ENCODE peak calls at places on chromosomes 2 and 18, in four cellular contexts. W, N, L and Q are unnamed samples.

GRCh38 chr2:62305421-62306176 is 109.7 kb downstream of the B3GNT2 start:
- DNase-seq in L (peak; percentile 40), W (no peak), N (no peak), Q (no peak)

GRCh38 chr18:77124452-77124922 is 8.1 kb downstream of the MBP start:
- DNase-seq in L (no peak), W (no peak), N (no peak), Q (no peak)

GRCh38 chr18:58590231-58590630 is 38.7 kb downstream of the ALPK2 start:
- DNase-seq in L (no peak), N (no peak), W (no peak), Q (no peak)

GRCh38 chr2:58042486-58042970 is 4.1 kb upstream of the VRK2 start:
- DNase-seq in L (peak; percentile 19), W (no peak), N (no peak), Q (no peak)

GRCh38 chr2:203893386-203893785 is 25.8 kb downstream of the CTLA4 start:
- DNase-seq in W (no peak), L (no peak), N (no peak), Q (no peak)

GRCh38 chr2:219451626-219452360 is 17.1 kb downstream of the SPEG start:
- DNase-seq in W (no peak), L (no peak), N (no peak), Q (peak; percentile 55)

GRCh38 chr2:26562811-26563645 is 78.1 kb downstream of the CIB4 start:
- DNase-seq in L (no peak), N (peak; percentile 83), W (peak; percentile 11), Q (peak; percentile 34)

GRCh38 chr2:36577884-36578283 is 20.1 kb downstream of the FEZ2 start:
- DNase-seq in W (no peak), L (no peak), N (no peak), Q (no peak)

GRCh38 chr2:164737612-164738081 is 104.0 kb downstream of the COBLL1 start:
- DNase-seq in L (peak; percentile 57), N (peak; percentile 72), W (peak; percentile 61), Q (peak; percentile 47)

GRCh38 chr2:71455741-71456569 is 2.6 kb downstream of the DYSF start:
- DNase-seq in N (no peak), L (peak; percentile 63), W (no peak), Q (no peak)

GRCh38 chr2:226179010-226179409 is 620.6 kb downstream of the IRS1 start:
- DNase-seq in N (no peak), L (no peak), W (no peak), Q (no peak)

GRCh38 chr2:33069894-33070651 is 123.3 kb downstream of the LTBP1 start:
- DNase-seq in N (peak; percentile 49), W (peak; percentile 13), L (no peak), Q (peak; percentile 39)

GRCh38 chr2:40511661-40512213 is 59.8 kb upstream of the SLC8A1 start:
- DNase-seq in W (peak; percentile 70), L (no peak), N (no peak), Q (peak; percentile 48)

GRCh38 chr2:144472911-144473310 is 47.0 kb downstream of the ZEB2 start:
- DNase-seq in W (no peak), L (no peak), N (no peak), Q (no peak)

GRCh38 chr2:155310589-155310988 is 612.1 kb downstream of the KCNJ3 start:
- DNase-seq in N (no peak), W (no peak), L (peak; percentile 0), Q (no peak)

GRCh38 chr2:8500124-8501054 is 181.5 kb upstream of the ID2 start:
- DNase-seq in L (no peak), N (no peak), W (no peak), Q (peak; percentile 42)

GRCh38 chr2:28480403-28481049 is 15.3 kb upstream of the PLB1 start:
- DNase-seq in W (no peak), L (no peak), N (no peak), Q (no peak)

GRCh38 chr2:221500501-221501209 is 71.4 kb downstream of the EPHA4 start:
- DNase-seq in L (no peak), W (no peak), N (no peak), Q (no peak)

GRCh38 chr2:128775064-128775347 is 456.3 kb upstream of the HS6ST1 start:
- DNase-seq in N (peak; percentile 19), W (no peak), L (no peak), Q (no peak)

GRCh38 chr2:172242968-172243367 is 140.3 kb upstream of the DLX2 start:
- DNase-seq in N (peak; percentile 67), L (no peak), W (no peak), Q (no peak)

DNA sequence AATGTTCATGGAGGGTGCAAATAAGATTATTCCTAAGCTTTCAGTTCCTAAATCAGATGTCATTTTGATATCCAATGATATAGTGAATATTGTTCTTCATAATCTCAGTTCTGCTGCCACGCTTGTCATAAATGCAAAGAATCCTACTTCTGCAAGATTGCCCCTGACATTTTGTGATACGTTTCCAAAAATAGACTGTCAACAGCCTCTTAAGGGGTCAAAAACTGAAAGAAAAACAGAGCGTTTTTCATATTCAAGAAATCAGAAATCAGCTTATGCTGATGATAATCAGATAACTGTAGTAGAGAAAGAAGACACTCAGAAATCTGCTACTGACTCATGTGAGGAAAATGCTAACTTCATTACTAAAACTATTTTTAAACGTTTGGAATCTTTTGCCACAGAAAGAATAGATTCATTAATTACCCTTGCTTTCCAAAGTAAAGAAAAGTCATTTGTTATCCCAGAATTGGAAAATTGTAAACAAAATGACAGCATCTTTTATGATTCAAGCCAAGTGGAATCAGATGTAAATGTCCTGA is 55.0 kb downstream of the FSIP2 start:
- DNase-seq in L (no peak), W (no peak), N (no peak), Q (no peak)
- TF ChIP-seq EP300 in L (peak; percentile 17), W (no peak), N (no peak), Q (no peak)

GRCh38 chr2:204947448-204947847 is 402.2 kb downstream of the PARD3B start:
- DNase-seq in L (no peak), W (no peak), N (no peak), Q (no peak)
- H3K9me3 ChIP-seq in L (no peaks in the 10 kb centered on the region), W (no peaks in the 10 kb centered on the region), N (no peaks in the 10 kb centered on the region), Q (no peaks in the 10 kb centered on the region)

GRCh38 chr2:135839713-135840112 is 2.7 kb upstream of the LCT start:
- DNase-seq in L (peak; percentile 38), W (peak; percentile 34), N (no peak), Q (no peak)
- TF ChIP-seq EP300 in L (no peak), W (no peak), N (no peak), Q (no peak)

GRCh38 chr2:190538201-190538600 is 3.7 kb upstream of the NEMP2 start:
- DNase-seq in N (no peak), L (no peak), W (no peak), Q (no peak)
- H3K9me3 ChIP-seq in N (no peaks in the 10 kb centered on the region), L (peaks cover 17% of the 10 kb centered on the region), W (no peaks in the 10 kb centered on the region), Q (no peaks in the 10 kb centered on the region)

GRCh38 chr2:12318427-12319057 is 398.2 kb upstream of the TRIB2 start:
- DNase-seq in W (no peak), N (no peak), L (no peak), Q (no peak)

GRCh38 chr2:12316464-12316863 is 400.3 kb upstream of the TRIB2 start:
- DNase-seq in L (no peak), N (no peak), W (no peak), Q (no peak)

GRCh38 chr2:12315224-12315623 is 401.5 kb upstream of the TRIB2 start:
- DNase-seq in W (no peak), N (no peak), L (no peak), Q (no peak)

GRCh38 chr2:12317853-12318426 is 398.8 kb upstream of the TRIB2 start:
- DNase-seq in L (no peak), W (no peak), N (no peak), Q (peak; percentile 66)

DNA sequence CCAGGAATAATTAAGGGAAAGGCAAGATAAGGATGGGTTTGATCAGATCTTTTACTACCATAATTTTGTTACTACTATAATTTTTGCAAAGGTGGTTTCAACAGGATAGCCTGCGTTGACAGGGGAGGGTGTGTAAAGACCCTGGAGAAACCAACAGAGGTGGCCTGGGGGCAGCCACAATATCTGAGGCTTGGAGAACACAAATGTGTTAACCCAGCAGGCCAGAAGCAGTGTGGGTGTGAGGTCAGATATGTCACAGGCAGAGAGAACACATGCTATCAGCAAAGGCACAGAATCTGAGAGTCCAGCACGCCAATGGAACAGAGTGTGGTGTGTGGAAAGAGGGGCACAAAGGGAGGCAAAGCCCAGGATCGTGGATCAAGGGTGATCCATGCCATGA is 399.4 kb upstream of the TRIB2 start:
- DNase-seq in W (no peak), N (no peak), L (no peak), Q (no peak)
- TF ChIP-seq EP300 in W (no peak), N (no peak), L (no peak), Q (no peak)

DNA sequence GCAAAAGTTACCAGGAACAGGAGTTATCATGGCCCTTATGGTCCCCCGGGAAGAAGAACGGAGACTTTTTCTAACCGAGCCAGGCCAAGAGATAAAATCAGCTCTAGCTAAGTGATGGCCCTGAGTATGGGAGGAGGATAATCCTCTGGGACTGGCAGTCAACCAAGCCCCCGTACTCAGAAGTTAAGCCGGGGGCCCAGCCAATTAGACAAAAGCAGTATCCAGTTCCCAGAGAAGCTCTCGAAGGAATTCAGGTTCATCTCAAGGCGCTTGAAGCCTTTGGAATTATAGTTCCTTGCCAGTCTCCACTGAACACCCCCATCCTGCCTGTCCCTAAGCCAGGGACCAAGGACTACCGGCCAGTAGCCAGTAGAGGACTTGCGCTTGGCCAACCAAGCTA is 365.3 kb upstream of the TCF4 start:
- DNase-seq in W (no peak), N (no peak), L (no peak), Q (no peak)
- H3K9me3 ChIP-seq in W (no peaks in the 10 kb centered on the region), N (no peaks in the 10 kb centered on the region), L (no peaks in the 10 kb centered on the region), Q (no peaks in the 10 kb centered on the region)